ENCODE peak calls at places on chromosomes 12 and 14, in ten cellular contexts. Z, V, H, E, A, I, C, O, W and T are unnamed samples.

GRCh38 chr14:86333506-86333905 is 803.6 kb downstream of the FLRT2 start:
- DNase-seq in Z (no peak), V (no peak), H (no peak), E (no peak), A (no peak), I (no peak), C (no peak), O (no peak), W (no peak), T (no peak)

GRCh38 chr12:1474059-1474537 is 120.3 kb downstream of the FBXL14 start:
- DNase-seq in Z (peak; percentile 20), V (peak; percentile 87), H (no peak), E (no peak), A (peak; percentile 47), I (peak; percentile 18), C (no peak), O (peak; percentile 100), W (no peak), T (no peak)

GRCh38 chr12:65140738-65141137 is 19.6 kb upstream of the WIF1 start:
- DNase-seq in Z (no peak), V (no peak), H (no peak), E (no peak), A (no peak), I (no peak), C (no peak), O (no peak), W (no peak), T (no peak)

GRCh38 chr14:21509432-21510143 is 1.6 kb downstream of the METTL3 start:
- DNase-seq in Z (no peak), V (no peak), H (no peak), E (no peak), A (no peak), I (no peak), C (no peak), O (no peak), W (no peak), T (no peak)

GRCh38 chr14:22164616-22165015 is 424.4 kb downstream of the DAD1 start:
- DNase-seq in Z (no peak), V (no peak), H (no peak), E (no peak), A (no peak), I (no peak), C (no peak), O (no peak), W (no peak), T (no peak)

GRCh38 chr14:34043627-34044372 is 92.9 kb upstream of the EGLN3 start:
- DNase-seq in Z (peak; percentile 99), V (no peak), H (peak; percentile 12), E (no peak), A (no peak), I (peak; percentile 31), C (peak; percentile 26), O (peak; percentile 4), W (peak; percentile 17), T (no peak)

GRCh38 chr12:92278378-92278828 is 132.8 kb upstream of the BTG1 start:
- DNase-seq in Z (no peak), V (no peak), H (no peak), E (peak; percentile 59), A (no peak), I (no peak), C (no peak), O (no peak), W (no peak), T (no peak)

GRCh38 chr14:53384073-53384472 is 230.9 kb upstream of the DDHD1 start:
- DNase-seq in Z (no peak), V (no peak), H (no peak), E (no peak), A (no peak), I (no peak), C (no peak), O (no peak), W (no peak), T (no peak)

GRCh38 chr12:99767809-99768208 is 120.3 kb downstream of the GARIN6 start:
- DNase-seq in Z (no peak), V (peak; percentile 3), H (no peak), E (no peak), A (no peak), I (no peak), C (no peak), O (peak; percentile 49), W (no peak), T (no peak)

GRCh38 chr14:50941151-50941550 is 3.1 kb downstream of the PYGL start:
- DNase-seq in Z (no peak), V (no peak), H (no peak), E (no peak), A (no peak), I (no peak), C (no peak), O (peak; percentile 69), W (no peak), T (no peak)